ENCODE peak calls at places on chromosomes 7 and 10, in eight cellular contexts. I, F, W, Z, R, A, E and T are unnamed samples.

GRCh38 chr10:75408911-75409885 is 7.6 kb upstream of the ZNF503 start:
- DNase-seq in I (peak), F (no peak), W (peak), Z (peak), R (peak), A (peak), E (peak), T (peak)

GRCh38 chr7:106061301-106061979 is 50.7 kb downstream of the SYPL1 start:
- DNase-seq in I (no peak), F (no peak), W (no peak), Z (no peak), R (no peak), A (no peak), E (no peak), T (no peak)

GRCh38 chr7:95205821-95206220 is 118.5 kb downstream of the PON1 start:
- DNase-seq in I (peak), F (no peak), W (no peak), Z (no peak), R (no peak), A (no peak), E (no peak), T (no peak)

GRCh38 chr7:2645274-2645868 is 13.6 kb downstream of the TTYH3 start:
- DNase-seq in I (peak), F (no peak), W (no peak), Z (no peak), R (no peak), A (no peak), E (no peak), T (peak)

GRCh38 chr7:148783801-148784527 is 85.3 kb downstream of the CUL1 start:
- DNase-seq in I (no peak), F (no peak), W (no peak), Z (no peak), R (no peak), A (no peak), E (peak), T (no peak)

GRCh38 chr7:50826371-50827172 is 43.9 kb upstream of the GRB10 start:
- DNase-seq in I (peak), F (no peak), W (no peak), Z (no peak), R (no peak), A (no peak), E (no peak), T (no peak)

GRCh38 chr10:84270708-84271107 is 25.9 kb downstream of the RGR start:
- DNase-seq in I (no peak), F (no peak), W (no peak), Z (no peak), R (no peak), A (no peak), E (peak), T (no peak)

GRCh38 chr7:57867884-57868701 is 418.1 kb downstream of the ZNF716 start:
- DNase-seq in I (peak), F (no peak), W (no peak), Z (no peak), R (peak), A (no peak), E (peak), T (no peak)

GRCh38 chr10:108112218-108112617 is 947.7 kb upstream of the SORCS1 start:
- DNase-seq in I (peak), F (no peak), W (no peak), Z (no peak), R (no peak), A (no peak), E (no peak), T (no peak)

GRCh38 chr7:11579141-11579540 is 252.9 kb downstream of the THSD7A start:
- DNase-seq in I (no peak), F (no peak), W (no peak), Z (no peak), R (no peak), A (no peak), E (no peak), T (no peak)

GRCh38 chr7:127888411-127888810 is 142.8 kb downstream of the LRRC4 start:
- DNase-seq in I (no peak), F (no peak), W (no peak), Z (no peak), R (no peak), A (no peak), E (no peak), T (no peak)

GRCh38 chr10:91525939-91526712 is 106.7 kb downstream of the PPP1R3C start:
- DNase-seq in I (no peak), F (no peak), W (no peak), Z (no peak), R (no peak), A (no peak), E (no peak), T (no peak)

GRCh38 chr10:72485701-72486100 is 131.0 kb upstream of the DNAJB12 start:
- DNase-seq in I (no peak), F (no peak), W (no peak), Z (no peak), R (no peak), A (no peak), E (no peak), T (no peak)

GRCh38 chr7:138154646-138155045 is 78.4 kb downstream of the AKR1D1 start:
- DNase-seq in I (no peak), F (no peak), W (no peak), Z (no peak), R (no peak), A (no peak), E (no peak), T (no peak)

GRCh38 chr10:128044961-128045832 is 81.0 kb downstream of the MKI67 start:
- DNase-seq in I (no peak), F (no peak), W (no peak), Z (no peak), R (no peak), A (no peak), E (no peak), T (no peak)

GRCh38 chr10:4431114-4431862 is 394.7 kb upstream of the AKR1E2 start:
- DNase-seq in I (peak), F (no peak), W (no peak), Z (no peak), R (no peak), A (no peak), E (no peak), T (no peak)

GRCh38 chr10:78461333-78461732 is 427.7 kb downstream of the RPS24 start:
- DNase-seq in I (no peak), F (no peak), W (no peak), Z (no peak), R (no peak), A (no peak), E (no peak), T (no peak)

GRCh38 chr7:41039386-41040315 is 663.2 kb downstream of the INHBA start:
- DNase-seq in I (no peak), F (no peak), W (no peak), Z (no peak), R (no peak), A (no peak), E (no peak), T (no peak)

GRCh38 chr10:32957341-32958084 is 517 bp downstream of the ITGB1 start:
- DNase-seq in I (peak), F (no peak), W (no peak), Z (peak), R (peak), A (peak), E (no peak), T (no peak)

GRCh38 chr7:155269766-155270585 is 27.7 kb upstream of the INSIG1 start:
- DNase-seq in I (no peak), F (no peak), W (peak), Z (no peak), R (no peak), A (no peak), E (no peak), T (no peak)

GRCh38 chr10:72831696-72832355 is 61.7 kb upstream of the OIT3 start:
- DNase-seq in I (no peak), F (no peak), W (no peak), Z (no peak), R (no peak), A (no peak), E (no peak), T (no peak)

GRCh38 chr10:63125459-63125858 is 7.7 kb upstream of the NRBF2 start:
- DNase-seq in I (no peak), F (no peak), W (no peak), Z (no peak), R (no peak), A (no peak), E (no peak), T (no peak)

GRCh38 chr10:46297406-46298204 is 10.8 kb downstream of the ANTXRL start:
- DNase-seq in I (no peak), F (no peak), W (no peak), Z (no peak), R (no peak), A (no peak), E (no peak), T (no peak)

GRCh38 chr10:80502621-80503583 is 34.8 kb upstream of the SH2D4B start:
- DNase-seq in I (no peak), F (no peak), W (no peak), Z (no peak), R (no peak), A (no peak), E (no peak), T (no peak)

GRCh38 chr7:29988391-29989256 is 977 bp downstream of the SCRN1 start:
- DNase-seq in I (peak), F (no peak), W (no peak), Z (peak), R (peak), A (peak), E (peak), T (peak)

GRCh38 chr7:140616328-140616727 is 24.3 kb downstream of the DENND2A start:
- DNase-seq in I (no peak), F (no peak), W (no peak), Z (no peak), R (no peak), A (no peak), E (no peak), T (no peak)

GRCh38 chr7:27185013-27185707 is at the start of gene HOXA11:
- DNase-seq in I (no peak), F (no peak), W (no peak), Z (peak), R (no peak), A (peak), E (no peak), T (no peak)